ENCODE peak calls at places on chromosomes 5 and 9, in eight cellular contexts. One of them, this sample, is unnamed.

GRCh38 chr5:128216285-128216684 is 132.7 kb downstream of the SLC12A2 start:
- DNase-seq in ureter: no peak
- DNase-seq in GM06990: no peak
- DNase-seq in GM20000: no peak
- DNase-seq in osteocyte: no peak
- DNase-seq in posterior cingulate gyrus: no peak
- DNase-seq in mucosa of descending colon: no peak
- DNase-seq in SK-MEL-5: no peak
- DNase-seq in this sample: no peak

GRCh38 chr5:141604318-141604717 is 14.5 kb downstream of the DIAPH1 start:
- DNase-seq in posterior cingulate gyrus: no peak
- DNase-seq in ureter: peak
- DNase-seq in osteocyte: no peak
- DNase-seq in GM06990: no peak
- DNase-seq in GM20000: no peak
- DNase-seq in mucosa of descending colon: no peak
- DNase-seq in SK-MEL-5: peak
- DNase-seq in this sample: peak

GRCh38 chr9:111825468-111826145 is 30.9 kb upstream of the SHOC1 start:
- DNase-seq in posterior cingulate gyrus: no peak
- DNase-seq in GM06990: no peak
- DNase-seq in ureter: no peak
- DNase-seq in SK-MEL-5: peak
- DNase-seq in GM20000: no peak
- DNase-seq in mucosa of descending colon: no peak
- DNase-seq in osteocyte: no peak
- DNase-seq in this sample: no peak

GRCh38 chr5:112931473-112931872 is 9.4 kb upstream of the REEP5 start:
- DNase-seq in GM20000: no peak
- DNase-seq in SK-MEL-5: no peak
- DNase-seq in GM06990: no peak
- DNase-seq in mucosa of descending colon: no peak
- DNase-seq in posterior cingulate gyrus: no peak
- DNase-seq in ureter: no peak
- DNase-seq in osteocyte: no peak
- DNase-seq in this sample: peak

GRCh38 chr5:157744055-157745011 is 821 bp downstream of the LSM11 start:
- DNase-seq in ureter: no peak
- DNase-seq in posterior cingulate gyrus: no peak
- DNase-seq in SK-MEL-5: no peak
- DNase-seq in GM06990: peak
- DNase-seq in osteocyte: no peak
- DNase-seq in mucosa of descending colon: peak
- DNase-seq in GM20000: no peak
- DNase-seq in this sample: peak

GRCh38 chr9:98635374-98635773 is 73.4 kb downstream of the GABBR2 start:
- DNase-seq in posterior cingulate gyrus: no peak
- DNase-seq in GM20000: no peak
- DNase-seq in mucosa of descending colon: no peak
- DNase-seq in ureter: no peak
- DNase-seq in SK-MEL-5: no peak
- DNase-seq in osteocyte: no peak
- DNase-seq in GM06990: no peak
- DNase-seq in this sample: no peak

GRCh38 chr9:126301985-126302603 is 24.5 kb upstream of the MVB12B start:
- DNase-seq in osteocyte: peak
- DNase-seq in mucosa of descending colon: no peak
- DNase-seq in GM20000: peak
- DNase-seq in posterior cingulate gyrus: no peak
- DNase-seq in SK-MEL-5: peak
- DNase-seq in ureter: peak
- DNase-seq in GM06990: no peak
- DNase-seq in this sample: peak

GRCh38 chr5:9430306-9430705 is 115.6 kb downstream of the SEMA5A start:
- DNase-seq in posterior cingulate gyrus: no peak
- DNase-seq in mucosa of descending colon: no peak
- DNase-seq in GM06990: no peak
- DNase-seq in ureter: no peak
- DNase-seq in GM20000: no peak
- DNase-seq in osteocyte: no peak
- DNase-seq in SK-MEL-5: no peak
- DNase-seq in this sample: no peak

GRCh38 chr5:157222506-157223230 is 42.0 kb downstream of the ITK start:
- DNase-seq in posterior cingulate gyrus: no peak
- DNase-seq in ureter: no peak
- DNase-seq in GM20000: no peak
- DNase-seq in mucosa of descending colon: no peak
- DNase-seq in osteocyte: no peak
- DNase-seq in SK-MEL-5: peak
- DNase-seq in GM06990: no peak
- DNase-seq in this sample: no peak

GRCh38 chr9:128702445-128702948 is at the start of gene PKN3:
- DNase-seq in osteocyte: peak
- DNase-seq in SK-MEL-5: peak
- DNase-seq in GM06990: peak
- DNase-seq in ureter: peak
- DNase-seq in mucosa of descending colon: peak
- DNase-seq in posterior cingulate gyrus: peak
- DNase-seq in GM20000: peak
- DNase-seq in this sample: peak

GRCh38 chr9:134834217-134834956 is 46.2 kb upstream of the FCN2 start:
- DNase-seq in GM06990: no peak
- DNase-seq in ureter: no peak
- DNase-seq in SK-MEL-5: no peak
- DNase-seq in posterior cingulate gyrus: peak
- DNase-seq in GM20000: no peak
- DNase-seq in osteocyte: no peak
- DNase-seq in mucosa of descending colon: no peak
- DNase-seq in this sample: no peak

GRCh38 chr9:121816449-121816817 is 165.0 kb downstream of the DAB2IP start:
- DNase-seq in posterior cingulate gyrus: no peak
- DNase-seq in mucosa of descending colon: no peak
- DNase-seq in ureter: no peak
- DNase-seq in GM06990: no peak
- DNase-seq in osteocyte: no peak
- DNase-seq in SK-MEL-5: no peak
- DNase-seq in GM20000: no peak
- DNase-seq in this sample: no peak

GRCh38 chr5:54985301-54986268 is at the start of gene ESM1:
- DNase-seq in ureter: no peak
- DNase-seq in SK-MEL-5: no peak
- DNase-seq in osteocyte: no peak
- DNase-seq in mucosa of descending colon: no peak
- DNase-seq in GM06990: no peak
- DNase-seq in GM20000: no peak
- DNase-seq in posterior cingulate gyrus: no peak
- DNase-seq in this sample: no peak

GRCh38 chr9:69798737-69799136 is 21.9 kb upstream of the CFAP95 start:
- DNase-seq in GM20000: no peak
- DNase-seq in mucosa of descending colon: no peak
- DNase-seq in ureter: no peak
- DNase-seq in osteocyte: no peak
- DNase-seq in SK-MEL-5: no peak
- DNase-seq in GM06990: no peak
- DNase-seq in posterior cingulate gyrus: no peak
- DNase-seq in this sample: no peak

GRCh38 chr9:72038408-72038807 is 22.0 kb downstream of the C9orf57 start:
- DNase-seq in osteocyte: no peak
- DNase-seq in posterior cingulate gyrus: no peak
- DNase-seq in GM20000: no peak
- DNase-seq in ureter: no peak
- DNase-seq in mucosa of descending colon: no peak
- DNase-seq in SK-MEL-5: no peak
- DNase-seq in GM06990: no peak
- DNase-seq in this sample: no peak

GRCh38 chr5:111892949-111893348 is 136.0 kb upstream of the NREP start:
- DNase-seq in posterior cingulate gyrus: no peak
- DNase-seq in GM20000: no peak
- DNase-seq in SK-MEL-5: no peak
- DNase-seq in GM06990: no peak
- DNase-seq in mucosa of descending colon: no peak
- DNase-seq in ureter: no peak
- DNase-seq in osteocyte: no peak
- DNase-seq in this sample: no peak

GRCh38 chr9:99115947-99116543 is 11.1 kb downstream of the TGFBR1 start:
- DNase-seq in GM06990: no peak
- DNase-seq in osteocyte: no peak
- DNase-seq in GM20000: no peak
- DNase-seq in ureter: no peak
- DNase-seq in SK-MEL-5: peak
- DNase-seq in mucosa of descending colon: no peak
- DNase-seq in posterior cingulate gyrus: no peak
- DNase-seq in this sample: no peak

GRCh38 chr9:96299823-96300222 is 2.2 kb downstream of the HSD17B3 start:
- DNase-seq in GM06990: no peak
- DNase-seq in SK-MEL-5: no peak
- DNase-seq in posterior cingulate gyrus: no peak
- DNase-seq in osteocyte: peak
- DNase-seq in ureter: no peak
- DNase-seq in mucosa of descending colon: no peak
- DNase-seq in GM20000: no peak
- DNase-seq in this sample: no peak

GRCh38 chr9:130782883-130783537 is 52.0 kb upstream of the ABL1 start:
- DNase-seq in posterior cingulate gyrus: no peak
- DNase-seq in ureter: no peak
- DNase-seq in GM06990: no peak
- DNase-seq in mucosa of descending colon: no peak
- DNase-seq in osteocyte: no peak
- DNase-seq in GM20000: no peak
- DNase-seq in SK-MEL-5: no peak
- DNase-seq in this sample: no peak

This sample was measured in OCI-LY7.